ENCODE peak calls at places on chromosomes 4 and X, in five cellular contexts. T, D, G, L and X are unnamed samples.

GRCh38 chr4:16857425-16857824 is 41.0 kb downstream of the LDB2 start:
- DNase-seq in D (no peak), L (no peak), T (no peak), G (no peak), X (no peak)

GRCh38 chrX:26783512-26784225 is 567.7 kb downstream of the MAGEB5 start:
- DNase-seq in L (no peak), G (no peak), T (no peak), D (no peak), X (no peak)

GRCh38 chrX:25277574-25277973 is 261.8 kb upstream of the ARX start:
- DNase-seq in L (no peak), G (no peak), T (no peak), D (no peak), X (no peak)

GRCh38 chrX:6813836-6814370 is 279.0 kb upstream of the VCX3A start:
- DNase-seq in L (no peak), D (no peak), G (no peak), T (no peak), X (no peak)

GRCh38 chr4:8725845-8726244 is 133.3 kb downstream of the CPZ start:
- DNase-seq in D (no peak), T (no peak), L (no peak), G (no peak), X (peak; percentile 6)

GRCh38 chr4:137819964-137820383 is 287.7 kb upstream of the PCDH18 start:
- DNase-seq in D (no peak), L (no peak), T (no peak), G (no peak), X (no peak)

GRCh38 chr4:100099746-100100145 is 90.5 kb downstream of the DDIT4L start:
- DNase-seq in D (no peak), T (no peak), L (no peak), G (no peak), X (no peak)

GRCh38 chr4:83535520-83535944 is 376 bp upstream of the GPAT3 start:
- DNase-seq in D (no peak), G (peak; percentile 20), L (peak; percentile 28), T (peak; percentile 46), X (peak; percentile 59)

GRCh38 chrX:125998432-125998831 is 167.7 kb downstream of the DCAF12L2 start:
- DNase-seq in G (no peak), D (no peak), T (no peak), L (no peak), X (no peak)

GRCh38 chrX:54994668-54995452 is 872 bp upstream of the PFKFB1 start:
- DNase-seq in T (no peak), D (no peak), G (no peak), L (no peak), X (peak; percentile 60)

GRCh38 chrX:123085311-123085940 is 98.7 kb upstream of the GRIA3 start:
- DNase-seq in D (no peak), L (no peak), T (no peak), G (no peak), X (no peak)

GRCh38 chr4:169341490-169341889 is 70.7 kb upstream of the SH3RF1 start:
- DNase-seq in G (no peak), L (no peak), T (no peak), D (no peak), X (no peak)

GRCh38 chr4:141375855-141376254 is 155.2 kb downstream of the ZNF330 start:
- DNase-seq in D (no peak), G (no peak), T (no peak), L (no peak), X (no peak)

GRCh38 chr4:26576171-26576829 is 7.6 kb upstream of the TBC1D19 start:
- DNase-seq in T (no peak), G (no peak), L (no peak), D (no peak), X (no peak)

GRCh38 chr4:75630174-75630931 is at the start of gene CDKL2:
- DNase-seq in T (peak; percentile 80), G (peak; percentile 57), D (peak; percentile 82), L (peak; percentile 65), X (peak; percentile 85)

GRCh38 chr4:22645481-22646182 is 47.1 kb upstream of the GBA3 start:
- DNase-seq in T (no peak), D (no peak), L (no peak), G (no peak), X (no peak)

GRCh38 chrX:100695302-100695701 is 36.6 kb downstream of the SYTL4 start:
- DNase-seq in D (no peak), T (no peak), L (no peak), G (no peak), X (no peak)

GRCh38 chrX:40095588-40096394 is 2.0 kb downstream of the BCOR start:
- DNase-seq in L (no peak), T (peak; percentile 38), D (no peak), G (no peak), X (no peak)

GRCh38 chrX:131609480-131609879 is 65.6 kb downstream of the OR13H1 start:
- DNase-seq in L (no peak), T (no peak), G (no peak), D (no peak), X (no peak)

GRCh38 chrX:24594531-24594930 is 52.6 kb downstream of the PCYT1B start:
- DNase-seq in G (no peak), L (no peak), T (no peak), D (no peak), X (no peak)

GRCh38 chr4:107893171-107894137 is 37.9 kb upstream of the CYP2U1 start:
- DNase-seq in L (no peak), T (no peak), G (no peak), D (no peak), X (no peak)

GRCh38 chr4:41611881-41612871 is 74.2 kb downstream of the LIMCH1 start:
- DNase-seq in G (peak; percentile 37), L (peak; percentile 32), T (peak; percentile 68), D (peak; percentile 34), X (peak; percentile 60)

GRCh38 chrX:28850955-28851354 is 263.7 kb downstream of the IL1RAPL1 start:
- DNase-seq in G (no peak), T (no peak), D (no peak), L (no peak), X (no peak)

GRCh38 chrX:119401569-119401968 is 2.4 kb downstream of the SLC25A43 start:
- DNase-seq in T (no peak), L (no peak), G (no peak), D (no peak), X (no peak)

GRCh38 chr4:16066586-16067128 is 17.2 kb downstream of the PROM1 start:
- DNase-seq in D (no peak), L (no peak), T (no peak), G (no peak), X (no peak)

GRCh38 chrX:826448-826847 is 195.9 kb downstream of the SHOX start:
- DNase-seq in D (no peak), G (no peak), L (no peak), T (no peak), X (no peak)

GRCh38 chr4:147101678-147102077 is 156.0 kb upstream of the TTC29 start:
- DNase-seq in G (no peak), T (no peak), D (no peak), L (no peak), X (no peak)

GRCh38 chr4:167897116-167897515 is 195.2 kb upstream of the ANXA10 start:
- DNase-seq in D (no peak), T (no peak), G (no peak), L (no peak), X (no peak)

GRCh38 chr4:73713650-73714049 is 26.7 kb upstream of the CXCL8 start:
- DNase-seq in L (no peak), T (no peak), G (no peak), D (no peak), X (no peak)

GRCh38 chr4:25101836-25102235 is 58.4 kb downstream of the SEPSECS start:
- DNase-seq in L (no peak), D (no peak), G (no peak), T (no peak), X (no peak)

GRCh38 chr4:66331761-66332160 is 661.5 kb upstream of the EPHA5 start:
- DNase-seq in G (no peak), T (no peak), L (no peak), D (no peak), X (no peak)

GRCh38 chr4:183987529-183987946 is 82.4 kb downstream of the STOX2 start:
- DNase-seq in L (peak; percentile 37), T (peak; percentile 69), D (peak; percentile 60), G (peak; percentile 16), X (peak; percentile 86)
- H3K27ac ChIP-seq in L (peak overlapping the region; percentile 50), T (peak overlapping the region; percentile 90), D (peak overlapping the region; percentile 46), G (no peak overlapping the region), X (peak overlapping the region; percentile 82)

DNA sequence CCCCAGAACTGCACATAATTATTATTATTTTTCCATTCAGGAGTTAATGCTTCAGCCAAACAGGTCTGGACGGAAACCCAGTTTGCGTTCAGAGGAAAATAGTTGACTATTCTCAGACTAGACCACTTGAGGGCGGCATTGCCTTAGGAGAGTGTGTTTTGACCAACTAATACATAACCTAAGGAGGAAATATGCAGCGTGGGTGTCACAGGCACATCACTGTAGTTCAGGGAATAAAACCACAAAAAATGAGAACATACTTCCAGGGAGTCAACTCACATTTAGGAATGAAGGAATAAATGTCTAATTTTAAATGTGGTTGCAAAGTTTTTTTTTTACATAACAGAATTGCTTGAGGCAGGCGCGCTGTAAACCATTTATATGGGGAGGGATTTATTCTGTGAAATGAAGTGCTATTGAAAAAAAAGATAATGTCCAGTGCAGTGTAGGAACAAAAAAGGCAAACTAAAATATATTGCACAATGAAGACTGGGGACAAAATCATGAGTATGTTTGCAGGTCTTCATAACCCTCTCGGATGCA is 93.3 kb downstream of the SYNPO2 start:
- DNase-seq in D (peak; percentile 79), T (peak; percentile 71), G (peak; percentile 76), L (peak; percentile 67), X (no peak)
- H3K4me1 ChIP-seq in D (peaks cover 10% of the 10 kb centered on the region), T (peaks cover 22% of the 10 kb centered on the region), G (no peaks in the 10 kb centered on the region), L (peaks cover 96% of the 10 kb centered on the region), X (peaks cover 69% of the 10 kb centered on the region)

DNA sequence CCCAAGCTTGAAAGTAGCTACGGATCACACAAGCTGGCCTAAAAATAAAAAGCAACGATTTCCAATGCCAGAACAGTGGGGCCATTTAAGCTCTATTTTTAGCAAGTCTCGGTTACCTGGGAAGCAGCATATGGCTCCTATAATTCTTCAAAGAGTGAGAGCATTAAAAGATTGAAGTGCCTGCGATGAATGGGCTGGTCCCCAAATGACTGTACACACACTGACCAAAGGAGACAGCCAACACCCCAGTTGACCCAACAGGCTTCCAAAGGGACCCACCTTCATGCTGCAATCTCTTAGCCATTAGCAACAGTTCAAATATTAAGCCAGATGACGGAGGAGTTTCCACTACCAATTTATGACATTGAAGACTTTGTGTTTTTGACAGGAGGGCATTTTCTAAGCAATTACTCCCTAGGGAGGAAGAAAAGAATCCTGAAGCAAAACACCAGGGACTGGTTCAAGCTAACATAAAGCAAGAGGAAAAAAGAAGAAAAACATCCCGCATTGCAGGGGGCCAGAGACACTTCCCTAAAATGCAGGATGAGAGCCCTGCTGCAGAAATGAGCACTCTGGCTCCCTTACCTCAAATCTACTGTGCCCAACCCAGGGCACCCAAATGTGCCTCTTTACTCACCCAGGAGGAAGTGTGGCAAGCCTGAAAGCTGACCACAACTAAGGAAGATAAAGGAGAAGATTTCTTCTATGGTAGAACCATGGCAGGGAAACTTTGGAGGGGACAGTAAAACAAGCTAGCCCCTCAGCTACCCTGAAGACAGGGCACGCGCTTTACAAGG is 21.6 kb downstream of the SH3KBP1 start:
- DNase-seq in L (peak; percentile 33), T (no peak), D (no peak), G (peak; percentile 7), X (no peak)
- H3K27ac ChIP-seq in L (no peak overlapping the region), T (no peak overlapping the region), D (no peak overlapping the region), G (no peak overlapping the region), X (no peak overlapping the region)

DNA sequence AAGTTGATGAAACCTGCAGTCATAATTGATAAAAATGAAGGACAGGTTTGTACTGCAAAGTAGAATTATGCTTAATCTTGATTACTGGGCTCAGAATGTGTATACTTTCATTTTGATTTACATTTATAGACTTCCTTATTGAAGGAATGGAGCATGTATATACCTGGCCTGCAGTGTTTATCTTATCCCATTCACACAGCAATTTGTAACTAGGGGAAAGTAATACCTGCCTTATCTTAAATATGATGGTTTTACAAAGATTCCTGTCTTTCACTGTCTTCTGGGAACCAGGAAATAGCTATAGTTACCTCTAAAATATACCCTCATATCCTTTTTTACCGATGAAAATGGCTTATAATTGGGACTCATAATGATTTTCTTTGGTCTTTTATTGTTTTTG is 29.7 kb downstream of the ADD1 start:
- DNase-seq in D (no peak), G (no peak), T (no peak), L (no peak), X (no peak)
- H3K4me1 ChIP-seq in D (peaks cover 20% of the 10 kb centered on the region), G (no peaks in the 10 kb centered on the region), T (peaks cover 30% of the 10 kb centered on the region), L (peaks cover 51% of the 10 kb centered on the region), X (peaks cover 69% of the 10 kb centered on the region)